ENCODE peak calls at places on chromosomes 11 and 22, in four cellular contexts. N is HL-60, K is K562, Q is GM12878. I is an unnamed sample.
A peak's percentile ranks its signal among the peaks of the same experiment; 100 is the strongest.

GRCh38 chr11:69817265-69818236 is 1.7 kb downstream of the FGF3 start:
- DNase-seq in K (no peak), Q (no peak), N (no peak), I (no peak)

GRCh38 chr22:36319595-36320497 is 66.9 kb downstream of the APOL1 start:
- DNase-seq in N (no peak), K (no peak), Q (no peak), I (no peak)

GRCh38 chr11:2325719-2326118 is 23.9 kb downstream of the TSPAN32 start:
- DNase-seq in Q (no peak), N (no peak), K (no peak), I (no peak)

GRCh38 chr22:29524440-29525191 is 28.9 kb downstream of the THOC5 start:
- DNase-seq in K (peak; percentile 51), Q (no peak), N (peak; percentile 38), I (no peak)

GRCh38 chr22:46136539-46137217 is 13.6 kb upstream of the PPARA start:
- DNase-seq in K (no peak), Q (no peak), N (no peak), I (no peak)

GRCh38 chr11:110582728-110583432 is 129.4 kb downstream of the ARHGAP20 start:
- DNase-seq in N (no peak), Q (no peak), K (no peak), I (no peak)

GRCh38 chr22:24496661-24497060 is 1.5 kb downstream of the UPB1 start:
- DNase-seq in Q (no peak), N (no peak), K (no peak), I (no peak)

GRCh38 chr11:44609028-44609782 is 43.7 kb downstream of the CD82 start:
- DNase-seq in N (peak; percentile 70), Q (peak; percentile 92), K (no peak), I (no peak)

DNA sequence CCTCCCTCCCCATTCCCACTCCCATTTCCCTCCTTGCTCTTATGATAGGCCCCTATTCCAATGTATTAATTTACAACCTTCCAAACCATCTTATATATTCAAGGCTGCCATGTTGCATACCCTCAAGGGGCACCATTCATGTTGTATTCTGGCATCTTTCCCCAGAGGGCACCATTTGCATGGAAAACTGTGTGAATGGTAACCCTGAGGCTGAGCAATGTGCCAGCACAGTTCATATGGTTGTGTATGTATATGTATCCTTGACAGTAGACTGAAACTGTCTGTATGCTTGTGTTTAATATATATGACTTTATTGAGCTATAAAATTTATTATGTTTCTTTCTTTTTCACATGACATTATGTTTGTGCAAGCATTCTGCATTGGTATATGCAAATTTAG is 7.3 kb downstream of the RASSF10 start:
- DNase-seq in K (no peak), Q (no peak), N (no peak), I (no peak)
- TF ChIP-seq SPI1 in K (no peak), Q (no peak), N (no peak), I (no peak)

DNA sequence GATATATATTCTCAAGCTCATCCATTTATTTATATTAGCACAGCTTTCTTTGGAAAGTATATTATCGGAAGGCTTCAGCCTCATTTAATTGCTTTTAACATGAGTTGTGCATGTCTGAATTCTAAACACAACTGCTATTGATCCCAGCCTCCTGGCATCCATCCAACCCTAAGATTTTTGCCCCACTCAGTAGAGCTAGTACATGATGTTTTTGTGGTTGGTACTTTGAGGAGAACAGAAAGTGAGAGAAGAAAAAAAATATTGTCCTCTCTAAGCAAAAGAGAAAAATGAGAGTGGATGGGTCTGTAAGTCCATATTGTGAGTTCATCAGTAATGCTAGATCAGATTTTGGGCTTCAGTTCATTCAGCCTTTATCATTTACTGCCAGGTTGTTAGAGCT is 198.7 kb downstream of the DDX10 start:
- DNase-seq in N (no peak), Q (no peak), K (no peak), I (no peak)
- TF ChIP-seq SPI1 in N (no peak), Q (no peak), K (no peak), I (no peak)

GRCh38 chr11:68655406-68655805 is 28.9 kb upstream of the GAL start:
- DNase-seq in N (no peak), K (no peak), Q (no peak), I (no peak)

GRCh38 chr11:68651985-68652682 is 32.2 kb upstream of the GAL start:
- DNase-seq in Q (no peak), N (no peak), K (no peak), I (no peak)

GRCh38 chr11:68652683-68653156 is 31.6 kb upstream of the GAL start:
- DNase-seq in K (no peak), Q (no peak), N (no peak), I (peak; percentile 46)

GRCh38 chr11:68654978-68655377 is 29.4 kb upstream of the GAL start:
- DNase-seq in N (no peak), Q (no peak), K (no peak), I (no peak)

GRCh38 chr11:68653486-68654430 is 30.6 kb upstream of the GAL start:
- DNase-seq in Q (no peak), K (no peak), N (no peak), I (no peak)
- TF ChIP-seq SPI1 in Q (no peak), K (no peak), N (no peak), I (no peak)

GRCh38 chr11:61369372-61370348 is 7.5 kb downstream of the TMEM138 start:
- DNase-seq in N (no peak), Q (peak; percentile 77), K (no peak), I (no peak)
- TF ChIP-seq SPI1 in N (no peak), Q (no peak), K (no peak), I (no peak)

GRCh38 chr22:49324527-49325491 is 502.9 kb downstream of the BRD1 start:
- DNase-seq in N (no peak), Q (no peak), K (no peak), I (no peak)
- TF ChIP-seq SPI1 in N (no peak), Q (no peak), K (no peak), I (no peak)

I was measured in GM12891.